ENCODE peak calls at places on chromosomes 13 and 19, in five cellular contexts. D is LHCN-M2, F is ascending aorta, P is nephron progenitor cell, T is tibial artery. B is an unnamed sample.

GRCh38 chr19:2997720-2998119 is 20.4 kb downstream of the TLE6 start:
- DNase-seq in P (no peak), T (no peak), F (no peak), D (no peak), B (no peak)

GRCh38 chr13:38417727-38418126 is 68.1 kb downstream of the UFM1 start:
- DNase-seq in F (no peak), T (no peak), P (no peak), D (peak), B (no peak)

GRCh38 chr19:30402790-30403189 is 30.6 kb downstream of the ZNF536 start:
- DNase-seq in T (no peak), D (no peak), F (no peak), P (no peak), B (no peak)

GRCh38 chr19:46296722-46297431 is at the start of gene HIF3A:
- DNase-seq in F (peak), D (no peak), P (peak), T (peak), B (no peak)

GRCh38 chr19:1355974-1356865 is 27.5 kb upstream of the NDUFS7 start:
- DNase-seq in T (no peak), F (no peak), P (no peak), D (no peak), B (no peak)

GRCh38 chr13:57787058-57787791 is 155.7 kb downstream of the PCDH17 start:
- DNase-seq in D (no peak), F (no peak), T (no peak), P (peak), B (no peak)

GRCh38 chr19:51784922-51785690 is 9.9 kb upstream of the FPR3 start:
- DNase-seq in T (peak), P (no peak), D (peak), F (peak), B (peak)

GRCh38 chr13:40087021-40088002 is 431.9 kb downstream of the COG6 start:
- DNase-seq in F (no peak), P (peak), D (no peak), T (no peak), B (no peak)

GRCh38 chr13:110377178-110378175 is 70.4 kb downstream of the COL4A2 start:
- DNase-seq in P (no peak), D (peak), T (no peak), F (no peak), B (no peak)

GRCh38 chr19:31838163-31838798 is 489.0 kb upstream of the TSHZ3 start:
- DNase-seq in P (no peak), F (no peak), D (no peak), T (no peak), B (no peak)

GRCh38 chr19:14571695-14572490 is at the start of gene NDUFB7:
- DNase-seq in F (peak), P (peak), D (peak), T (peak), B (peak)

GRCh38 chr19:29851769-29852521 is 40.2 kb downstream of the CCNE1 start:
- DNase-seq in D (no peak), T (no peak), P (no peak), F (no peak), B (no peak)

GRCh38 chr19:44785993-44786392 is 8.3 kb downstream of the CBLC start:
- DNase-seq in T (no peak), P (no peak), D (no peak), F (no peak), B (no peak)

GRCh38 chr13:50122465-50122864 is 107.2 kb downstream of the KCNRG start:
- DNase-seq in D (no peak), F (no peak), P (no peak), T (no peak), B (no peak)

GRCh38 chr13:47901451-47901850 is 99.6 kb downstream of the SUCLA2 start:
- DNase-seq in T (no peak), D (peak), P (no peak), F (no peak), B (no peak)

GRCh38 chr13:95492044-95492801 is 60.3 kb upstream of the CLDN10 start:
- DNase-seq in P (no peak), F (no peak), D (no peak), T (no peak), B (no peak)

GRCh38 chr19:39223703-39224279 is 19.7 kb upstream of the SYCN start:
- DNase-seq in D (peak), T (no peak), F (no peak), P (peak), B (no peak)

GRCh38 chr13:50400035-50400726 is 384.9 kb downstream of the KCNRG start:
- DNase-seq in F (no peak), T (no peak), D (no peak), P (no peak), B (no peak)

GRCh38 chr13:48231948-48232347 is 1.1 kb upstream of the ITM2B start:
- DNase-seq in D (no peak), P (no peak), F (no peak), T (no peak), B (no peak)